ENCODE peak calls at places on chromosomes 3 and 15, in five cellular contexts. One of them, this sample, is unnamed.

GRCh38 chr15:31573759-31574158 is 247.1 kb downstream of the KLF13 start:
- DNase-seq in GM10248: no peak
- DNase-seq in endothelial cell: no peak
- DNase-seq in Calu3: no peak
- DNase-seq in posterior cingulate gyrus: no peak
- DNase-seq in this sample: no peak

GRCh38 chr3:123693584-123693983 is 108.7 kb upstream of the HACD2 start:
- DNase-seq in GM10248: no peak
- DNase-seq in endothelial cell: no peak
- DNase-seq in Calu3: no peak
- DNase-seq in posterior cingulate gyrus: no peak
- DNase-seq in this sample: no peak

GRCh38 chr3:45957606-45958005 is 14.3 kb downstream of the CXCR6 start:
- DNase-seq in GM10248: no peak
- DNase-seq in endothelial cell: no peak
- DNase-seq in Calu3: no peak
- DNase-seq in posterior cingulate gyrus: peak; percentile 61
- DNase-seq in this sample: peak; percentile 79

GRCh38 chr15:96336045-96336642 is 5.6 kb downstream of the NR2F2 start:
- DNase-seq in GM10248: no peak
- DNase-seq in endothelial cell: no peak
- DNase-seq in Calu3: no peak
- DNase-seq in posterior cingulate gyrus: no peak
- DNase-seq in this sample: no peak

GRCh38 chr3:127538569-127538968 is 52.0 kb downstream of the TPRA1 start:
- DNase-seq in GM10248: no peak
- DNase-seq in endothelial cell: no peak
- DNase-seq in Calu3: no peak
- DNase-seq in posterior cingulate gyrus: no peak
- DNase-seq in this sample: no peak

GRCh38 chr3:14452676-14453367 is 50.4 kb downstream of the SLC6A6 start:
- DNase-seq in GM10248: no peak
- DNase-seq in endothelial cell: no peak
- DNase-seq in Calu3: peak; percentile 81
- DNase-seq in posterior cingulate gyrus: peak; percentile 71
- DNase-seq in this sample: peak; percentile 88

GRCh38 chr3:64056616-64057165 is 33.4 kb upstream of the PSMD6 start:
- DNase-seq in GM10248: no peak
- DNase-seq in endothelial cell: no peak
- DNase-seq in Calu3: no peak
- DNase-seq in posterior cingulate gyrus: no peak
- DNase-seq in this sample: no peak

GRCh38 chr3:146585156-146585555 is 20.0 kb downstream of the PLSCR5 start:
- DNase-seq in GM10248: no peak
- DNase-seq in endothelial cell: no peak
- DNase-seq in Calu3: no peak
- DNase-seq in posterior cingulate gyrus: no peak
- DNase-seq in this sample: no peak

GRCh38 chr3:16770021-16770420 is 114.7 kb upstream of the PLCL2 start:
- DNase-seq in GM10248: no peak
- DNase-seq in endothelial cell: no peak
- DNase-seq in Calu3: no peak
- DNase-seq in posterior cingulate gyrus: no peak
- DNase-seq in this sample: no peak

GRCh38 chr15:60580068-60580467 is 101.1 kb upstream of the ICE2 start:
- DNase-seq in GM10248: no peak
- DNase-seq in endothelial cell: no peak
- DNase-seq in Calu3: no peak
- DNase-seq in posterior cingulate gyrus: no peak
- DNase-seq in this sample: no peak

GRCh38 chr15:85457392-85457968 is 77.1 kb downstream of the AKAP13 start:
- DNase-seq in GM10248: peak; percentile 63
- DNase-seq in endothelial cell: no peak
- DNase-seq in Calu3: no peak
- DNase-seq in posterior cingulate gyrus: no peak
- DNase-seq in this sample: no peak

GRCh38 chr15:84747423-84748273 is 744 bp upstream of the ZNF592 start:
- DNase-seq in GM10248: peak; percentile 59
- DNase-seq in endothelial cell: peak; percentile 74
- DNase-seq in Calu3: peak; percentile 82
- DNase-seq in posterior cingulate gyrus: peak; percentile 50
- DNase-seq in this sample: peak; percentile 72

GRCh38 chr15:69523010-69524001 is 70.7 kb downstream of the RPLP1 start:
- DNase-seq in GM10248: peak; percentile 72
- DNase-seq in endothelial cell: peak; percentile 91
- DNase-seq in Calu3: peak; percentile 87
- DNase-seq in posterior cingulate gyrus: peak; percentile 90
- DNase-seq in this sample: peak; percentile 89

GRCh38 chr15:76155742-76156141 is 96.0 kb downstream of the TMEM266 start:
- DNase-seq in GM10248: no peak
- DNase-seq in endothelial cell: no peak
- DNase-seq in Calu3: no peak
- DNase-seq in posterior cingulate gyrus: no peak
- DNase-seq in this sample: no peak

This sample was measured in Ammon's horn.